ENCODE peak calls at places on chromosomes 4 and X, in ten cellular contexts. V is brain microvascular endothelial cell, S is A673, E is adrenal gland, P is astrocyte, N is GM23338, C is left lung, Q is H7, A is body of pancreas, R is transverse colon. F is an unnamed sample. For H3K27me3, the result is how much of the 10 kb centered on the place peaks cover.

GRCh38 chr4:166482755-166483154 is 609.7 kb downstream of the TLL1 start:
- DNase-seq in Q (no peak), N (no peak), E (no peak), P (no peak), S (no peak), A (peak), C (no peak), V (no peak), R (no peak), F (no peak)

GRCh38 chr4:101418466-101418865 is 71.1 kb upstream of the PPP3CA start:
- DNase-seq in N (no peak), S (no peak), C (no peak), R (no peak), P (no peak), Q (no peak), A (no peak), V (no peak), E (no peak), F (no peak)

GRCh38 chrX:15930585-15930984 is 76.0 kb upstream of the AP1S2 start:
- DNase-seq in C (no peak), Q (peak), V (no peak), P (peak), N (peak), A (no peak), S (peak), R (no peak), E (no peak), F (no peak)

GRCh38 chr4:71380721-71381120 is 41.9 kb downstream of the SLC4A4 start:
- DNase-seq in A (no peak), Q (no peak), N (no peak), E (no peak), S (no peak), P (peak), V (peak), C (no peak), R (no peak), F (no peak)

GRCh38 chr4:181968371-181968770 is 274.8 kb upstream of the TENM3 start:
- DNase-seq in P (peak), N (no peak), C (no peak), A (no peak), E (no peak), V (peak), Q (no peak), S (no peak), R (no peak), F (no peak)

GRCh38 chr4:184534511-184535391 is 60.4 kb upstream of the IRF2 start:
- DNase-seq in Q (no peak), C (no peak), R (no peak), P (peak), V (peak), E (no peak), N (peak), A (no peak), S (peak), F (no peak)

GRCh38 chr4:165404080-165404479 is 25.3 kb downstream of the CPE start:
- DNase-seq in R (no peak), N (no peak), V (no peak), E (no peak), C (no peak), P (no peak), S (no peak), A (no peak), Q (no peak), F (no peak)

GRCh38 chrX:97102938-97103337 is 219.2 kb downstream of the RPA4 start:
- DNase-seq in E (no peak), C (no peak), R (no peak), S (no peak), V (no peak), N (no peak), P (no peak), Q (no peak), A (no peak), F (no peak)

GRCh38 chr4:179583221-179583620 is 2141.0 kb upstream of the AGA start:
- DNase-seq in N (peak), V (no peak), P (no peak), C (no peak), E (no peak), A (no peak), Q (no peak), R (no peak), S (no peak), F (no peak)

GRCh38 chrX:151981129-151981528 is 6.7 kb upstream of the GABRE start:
- DNase-seq in A (no peak), P (peak), C (no peak), Q (no peak), S (no peak), E (no peak), V (no peak), N (no peak), R (no peak), F (peak)

GRCh38 chr4:144423930-144424329 is 222.0 kb upstream of the HHIP start:
- DNase-seq in V (no peak), E (no peak), P (no peak), A (no peak), Q (no peak), C (no peak), S (no peak), N (no peak), R (no peak), F (no peak)

GRCh38 chrX:46376246-46376885 is 168.9 kb downstream of the ZNF674 start:
- DNase-seq in E (no peak), R (peak), V (peak), P (peak), A (peak), Q (peak), C (no peak), N (peak), S (peak), F (peak)

GRCh38 chrX:114906978-114907510 is 110.4 kb downstream of the IL13RA2 start:
- DNase-seq in C (no peak), Q (peak), N (peak), R (no peak), P (no peak), E (no peak), V (no peak), A (no peak), S (no peak), F (no peak)

GRCh38 chr4:138659640-138660325 is 355.8 kb upstream of the NOCT start:
- DNase-seq in V (no peak), C (no peak), R (no peak), E (no peak), A (no peak), P (peak), Q (peak), S (no peak), N (peak), F (no peak)

GRCh38 chr4:151489462-151490203 is 80.7 kb downstream of the FHIP1A start:
- DNase-seq in C (no peak), Q (peak), V (no peak), A (no peak), E (no peak), R (no peak), P (no peak), S (no peak), N (peak), F (no peak)

GRCh38 chr4:105181259-105181658 is 34.6 kb downstream of the TET2 start:
- DNase-seq in R (no peak), E (no peak), S (peak), Q (no peak), C (no peak), V (no peak), A (no peak), P (no peak), N (peak), F (no peak)

GRCh38 chrX:40006025-40007017 is 91.4 kb downstream of the BCOR start:
- DNase-seq in A (peak), N (peak), C (peak), V (no peak), P (no peak), E (peak), Q (peak), S (no peak), R (peak), F (no peak)

GRCh38 chrX:122501652-122502051 is 682.4 kb upstream of the GRIA3 start:
- DNase-seq in C (no peak), V (no peak), P (no peak), R (no peak), E (no peak), S (no peak), N (no peak), Q (no peak), A (no peak), F (no peak)

DNA sequence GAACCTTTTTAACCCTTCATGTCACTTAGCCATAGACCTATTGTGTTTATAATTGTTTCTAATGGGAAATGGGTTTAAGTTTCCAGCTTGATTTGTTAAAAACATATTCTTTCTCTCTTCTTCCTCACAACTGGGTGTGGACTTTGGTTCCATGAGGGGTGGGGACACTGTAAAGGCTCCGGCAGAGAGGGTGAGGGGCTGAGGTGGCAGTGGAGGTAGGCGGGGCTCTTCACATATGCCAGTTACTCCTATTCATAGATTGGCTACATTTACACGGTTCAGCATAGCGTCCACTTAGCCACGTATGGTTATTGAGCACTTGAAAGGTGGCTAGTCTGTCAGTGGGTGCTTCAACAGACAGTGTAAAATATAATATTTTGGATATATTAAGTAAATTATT is 7.8 kb downstream of the INTS6L start:
- DNase-seq in C (no peak), E (no peak), N (no peak), Q (no peak), A (no peak), V (no peak), R (peak), S (no peak), P (no peak), F (no peak)
- H3K27me3 ChIP-seq in C (under half), E (under half), N (under half), Q (under half), A (under half), V (under half), R (under half), S (under half), P (under half), F (under half)

GRCh38 chrX:19512961-19513360 is 2.3 kb downstream of the MAP3K15 start:
- DNase-seq in E (peak), Q (no peak), N (no peak), S (no peak), C (no peak), A (no peak), P (no peak), R (no peak), V (no peak), F (no peak)

GRCh38 chrX:19513383-19513782 is 1.9 kb downstream of the MAP3K15 start:
- DNase-seq in N (peak), P (no peak), V (no peak), R (no peak), S (no peak), Q (peak), A (peak), C (no peak), E (peak), F (peak)

GRCh38 chrX:19515615-19516105 is 352 bp upstream of the MAP3K15 start:
- DNase-seq in Q (peak), E (peak), V (no peak), S (no peak), P (no peak), C (no peak), R (no peak), A (no peak), N (peak), F (no peak)

GRCh38 chrX:19512359-19512758 is 2.9 kb downstream of the MAP3K15 start:
- DNase-seq in R (no peak), V (no peak), C (no peak), S (no peak), P (no peak), N (no peak), Q (no peak), E (no peak), A (no peak), F (no peak)

DNA sequence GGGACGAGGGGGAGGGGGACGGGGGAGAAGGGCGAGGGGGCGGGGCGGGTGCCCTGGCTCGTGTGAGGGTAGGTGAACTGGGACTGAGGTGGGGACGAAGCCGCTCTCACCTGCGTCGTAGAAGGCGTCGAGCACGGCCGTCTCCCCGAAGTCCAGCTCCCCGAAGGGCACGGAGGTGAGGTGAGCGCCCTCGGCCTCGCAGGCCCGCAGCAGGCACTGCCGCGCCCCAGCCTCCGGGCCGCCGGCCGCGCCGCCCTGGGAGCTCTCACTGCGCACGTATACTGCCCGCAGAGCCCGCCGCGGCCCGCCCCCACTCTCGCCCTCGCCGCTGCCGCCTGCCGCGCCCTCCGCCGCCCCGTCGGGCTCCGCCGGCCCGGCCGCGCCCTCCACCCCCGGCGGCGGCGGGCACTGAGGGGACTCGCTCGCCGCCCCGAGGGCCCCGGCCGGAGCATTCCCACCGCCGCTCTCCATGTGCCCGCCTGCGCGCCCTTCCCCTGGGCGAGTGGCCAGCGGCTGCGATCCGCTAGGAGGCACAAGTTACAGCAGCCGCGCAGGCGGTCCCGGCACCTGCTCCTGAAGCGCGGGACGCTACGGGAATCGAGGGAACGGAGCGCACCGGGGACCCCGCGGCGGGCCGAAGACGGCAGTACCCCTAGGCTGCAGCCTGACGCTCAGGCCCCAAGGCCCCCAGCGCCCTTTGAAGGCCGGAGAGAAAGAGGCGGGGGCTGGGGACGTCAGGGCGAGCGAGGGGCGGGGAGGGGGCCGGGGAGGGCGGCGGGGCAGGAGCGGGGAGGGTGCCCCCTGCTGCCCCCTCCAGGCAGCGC is at the start of gene MAP3K15:
- DNase-seq in V (no peak), C (peak), N (peak), P (no peak), S (peak), E (peak), R (peak), A (peak), Q (peak), F (peak)
- H3K4me3 ChIP-seq in V (peak), C (peak), N (peak), P (no peak), S (peak), E (no peak), R (peak), A (no peak), Q (peak), F (peak)

GRCh38 chr4:80189581-80189955 is 7.7 kb upstream of the PRDM8 start:
- DNase-seq in V (no peak), P (no peak), E (no peak), N (no peak), A (no peak), S (no peak), R (no peak), Q (no peak), C (no peak), F (no peak)

GRCh38 chr4:80189956-80190671 is 7.2 kb upstream of the PRDM8 start:
- DNase-seq in C (peak), N (peak), E (no peak), Q (peak), R (no peak), P (no peak), S (no peak), A (no peak), V (no peak), F (no peak)

GRCh38 chr4:80187677-80188076 is 9.6 kb upstream of the PRDM8 start:
- DNase-seq in N (no peak), Q (no peak), C (no peak), V (no peak), R (no peak), A (no peak), S (no peak), P (no peak), E (no peak), F (no peak)

GRCh38 chr4:80188457-80188800 is 8.9 kb upstream of the PRDM8 start:
- DNase-seq in N (peak), V (no peak), Q (no peak), R (no peak), S (no peak), C (no peak), E (no peak), A (no peak), P (no peak), F (no peak)

GRCh38 chr4:80188801-80189458 is 8.4 kb upstream of the PRDM8 start:
- DNase-seq in P (no peak), Q (no peak), N (peak), E (no peak), R (no peak), S (no peak), C (peak), A (no peak), V (no peak), F (no peak)
- H3K27me3 ChIP-seq in P (half or more), Q (half or more), N (half or more), E (under half), R (half or more), S (under half), C (half or more), A (under half), V (under half), F (under half)

GRCh38 chr4:185838104-185838452 is 26.1 kb upstream of the SORBS2 start:
- DNase-seq in R (no peak), S (no peak), C (peak), V (no peak), P (no peak), N (peak), Q (no peak), E (no peak), A (no peak), F (no peak)

GRCh38 chr4:185837415-185838103 is 25.6 kb upstream of the SORBS2 start:
- DNase-seq in V (no peak), Q (no peak), S (peak), E (no peak), C (no peak), A (no peak), R (no peak), P (no peak), N (peak), F (no peak)

GRCh38 chr4:185835336-185835735 is 23.3 kb upstream of the SORBS2 start:
- DNase-seq in R (no peak), S (no peak), C (no peak), P (no peak), N (no peak), V (no peak), Q (no peak), A (no peak), E (no peak), F (no peak)

GRCh38 chr4:185835814-185836213 is 23.8 kb upstream of the SORBS2 start:
- DNase-seq in P (no peak), C (no peak), N (no peak), S (no peak), V (no peak), A (no peak), E (no peak), R (no peak), Q (no peak), F (no peak)

DNA sequence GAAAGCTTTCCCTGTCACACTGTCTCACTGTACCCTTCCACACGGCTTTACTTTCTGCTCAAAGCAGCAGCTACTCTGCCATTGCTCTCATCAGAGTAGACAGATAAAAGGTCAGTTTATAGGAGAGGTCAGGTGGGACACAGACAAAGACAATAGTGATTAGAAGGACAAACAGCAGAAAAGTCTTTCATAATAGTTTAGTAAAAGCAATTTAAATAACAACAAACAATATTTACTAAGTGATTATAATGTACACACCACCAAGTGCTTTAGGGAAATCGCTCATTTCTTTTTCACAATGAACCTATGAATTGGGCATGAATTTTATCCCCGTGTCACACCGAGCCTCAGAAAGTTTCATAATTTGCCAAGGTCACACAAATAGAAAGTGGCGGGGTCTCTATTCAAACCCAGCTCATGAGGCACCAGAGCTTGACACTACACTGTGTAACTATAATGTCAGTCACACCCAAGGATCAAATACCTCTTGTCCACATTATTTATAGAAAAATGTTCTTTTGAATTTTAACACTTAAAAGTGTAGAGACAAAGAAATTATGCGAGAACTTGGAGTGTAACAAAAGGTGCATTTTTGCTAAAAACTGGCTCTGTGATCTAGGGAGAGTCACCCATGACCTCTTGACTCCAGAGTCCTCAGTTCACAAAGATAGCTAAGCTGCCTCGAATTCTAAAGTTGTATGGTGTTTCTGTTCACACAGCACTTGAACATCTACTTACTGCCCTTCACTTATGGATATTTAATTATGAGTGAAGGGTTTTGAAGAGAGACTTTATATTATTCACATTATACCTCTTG is 24.5 kb upstream of the SORBS2 start:
- DNase-seq in A (no peak), V (no peak), Q (no peak), N (peak), S (no peak), R (no peak), P (no peak), C (no peak), E (no peak), F (no peak)
- H3K4me3 ChIP-seq in A (no peak), V (no peak), Q (no peak), N (no peak), S (no peak), R (no peak), P (no peak), C (no peak), E (no peak), F (no peak)

DNA sequence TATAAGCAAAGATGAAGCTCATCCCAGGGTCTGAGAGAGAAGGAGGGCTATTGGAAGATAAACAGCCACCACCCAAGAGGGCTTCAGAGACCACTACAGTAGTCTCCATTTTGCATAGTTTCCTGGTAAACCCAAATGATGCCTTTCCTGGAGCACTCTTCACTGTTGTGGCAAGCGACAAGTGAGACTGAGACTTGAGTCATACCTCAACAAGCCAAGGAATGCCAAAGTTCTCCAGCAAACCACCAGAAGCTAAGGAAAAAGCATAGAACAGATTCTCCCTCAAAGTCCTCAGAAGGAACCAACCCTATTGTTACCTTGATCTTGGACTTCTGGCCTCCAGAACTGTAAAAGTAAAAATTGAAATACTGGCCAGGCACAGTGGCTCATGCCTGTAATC is 65.9 kb downstream of the LARP7 start:
- DNase-seq in C (no peak), R (no peak), S (no peak), Q (no peak), A (no peak), P (no peak), N (no peak), E (no peak), V (no peak), F (no peak)
- H3K27me3 ChIP-seq in C (under half), R (half or more), S (under half), Q (under half), A (under half), P (under half), N (under half), E (under half), V (under half), F (under half)

GRCh38 chr4:148369919-148370318 is 72.3 kb downstream of the NR3C2 start:
- DNase-seq in E (no peak), Q (no peak), R (no peak), P (no peak), A (no peak), N (no peak), C (no peak), V (no peak), S (no peak), F (no peak)

GRCh38 chr4:148373093-148373492 is 69.1 kb downstream of the NR3C2 start:
- DNase-seq in C (no peak), V (no peak), S (no peak), E (no peak), P (no peak), A (no peak), Q (no peak), R (no peak), N (no peak), F (no peak)

GRCh38 chr4:148376151-148376550 is 66.1 kb downstream of the NR3C2 start:
- DNase-seq in Q (no peak), N (no peak), P (peak), E (peak), V (peak), A (peak), R (peak), S (peak), C (no peak), F (peak)

DNA sequence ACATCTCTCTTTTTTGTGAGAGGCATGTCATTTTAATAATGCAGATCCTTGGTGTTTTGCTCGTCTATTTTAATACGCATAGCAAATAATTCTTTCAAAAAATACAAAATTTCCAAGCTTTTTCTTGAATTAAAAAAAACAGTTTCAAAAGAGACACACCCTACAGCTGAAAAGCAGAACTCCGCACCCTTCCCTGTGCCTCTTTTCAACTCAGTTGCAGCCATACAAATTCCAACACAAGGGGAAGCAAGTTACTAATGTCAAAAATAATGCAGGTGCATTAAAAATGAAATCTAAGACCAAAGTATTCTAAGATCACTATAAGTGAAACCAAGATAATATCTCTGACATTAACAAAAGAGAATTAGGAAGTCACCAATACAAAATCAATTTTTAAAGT is 66.6 kb downstream of the NR3C2 start:
- DNase-seq in P (no peak), E (no peak), R (no peak), V (no peak), Q (no peak), A (no peak), S (no peak), C (no peak), N (no peak), F (no peak)
- H3K4me3 ChIP-seq in P (no peak), E (peak), R (no peak), V (no peak), Q (no peak), A (no peak), S (no peak), C (peak), N (no peak), F (no peak)

F was measured in MG63.